ENCODE peak calls at places on chromosomes 5 and 9, in five cellular contexts. G, L, Q, P and R are unnamed samples.

GRCh38 chr5:73826761-73827450 is 200.9 kb downstream of the ARHGEF28 start:
- DNase-seq in G (peak), L (no peak), Q (no peak), P (no peak), R (peak)

GRCh38 chr5:55694152-55694830 is 17.8 kb downstream of the SLC38A9 start:
- DNase-seq in P (no peak), G (no peak), L (no peak), Q (peak), R (no peak)

GRCh38 chr5:126182901-126183695 is 240.1 kb upstream of the GRAMD2B start:
- DNase-seq in Q (no peak), G (peak), P (no peak), L (no peak), R (no peak)

GRCh38 chr5:171450423-171451246 is 31.2 kb downstream of the FGF18 start:
- DNase-seq in P (peak), L (no peak), G (no peak), Q (no peak), R (peak)

GRCh38 chr5:171954721-171955120 is 51.7 kb downstream of the FBXW11 start:
- DNase-seq in G (no peak), P (no peak), Q (no peak), L (no peak), R (no peak)

GRCh38 chr5:155087036-155087435 is 73.5 kb downstream of the KIF4B start:
- DNase-seq in P (no peak), L (no peak), Q (no peak), G (no peak), R (no peak)

GRCh38 chr5:61402244-61402823 is 70.3 kb downstream of the ZSWIM6 start:
- DNase-seq in L (no peak), G (no peak), P (no peak), Q (no peak), R (no peak)

GRCh38 chr9:16023466-16023865 is 470.6 kb downstream of the CCDC171 start:
- DNase-seq in L (no peak), Q (no peak), P (no peak), G (no peak), R (no peak)

GRCh38 chr9:121331992-121332685 is 37.9 kb downstream of the STOM start:
- DNase-seq in G (no peak), P (no peak), L (no peak), Q (no peak), R (no peak)

GRCh38 chr9:120439147-120439546 is 140.8 kb downstream of the CDK5RAP2 start:
- DNase-seq in Q (peak), L (no peak), G (no peak), P (no peak), R (no peak)

GRCh38 chr5:175597718-175598117 is 60.2 kb upstream of the HRH2 start:
- DNase-seq in L (no peak), G (no peak), P (no peak), Q (peak), R (no peak)

GRCh38 chr5:8840237-8840636 is 705.6 kb downstream of the SEMA5A start:
- DNase-seq in G (no peak), P (no peak), Q (no peak), L (no peak), R (no peak)

GRCh38 chr9:110797611-110798010 is 129.0 kb downstream of the MUSK start:
- DNase-seq in G (no peak), L (no peak), P (no peak), Q (no peak), R (no peak)

GRCh38 chr5:78972654-78973428 is 12.3 kb downstream of the ARSB start:
- DNase-seq in Q (no peak), L (peak), P (peak), G (no peak), R (peak)

GRCh38 chr9:81371824-81372223 is 317.5 kb downstream of the TLE1 start:
- DNase-seq in Q (no peak), L (no peak), P (no peak), G (peak), R (no peak)

DNA sequence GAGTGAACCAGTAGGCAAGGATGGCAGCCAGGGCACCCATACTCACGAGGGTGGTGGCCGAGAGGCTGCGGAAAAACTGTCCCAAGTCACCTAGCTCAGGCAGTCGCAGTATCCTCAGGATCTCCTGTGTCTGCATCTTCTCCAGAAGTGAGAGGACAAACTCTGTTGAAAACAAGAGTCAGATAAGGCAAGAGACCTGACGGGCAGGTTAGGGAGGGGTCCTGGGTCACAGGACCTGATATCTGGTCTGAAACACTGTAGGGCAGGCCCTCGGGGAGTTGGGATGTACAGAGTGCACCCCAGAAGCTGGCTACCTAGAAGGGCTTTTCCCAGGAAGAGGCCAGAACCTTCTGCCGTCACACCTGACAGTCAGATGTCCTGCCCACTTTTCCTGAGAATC is 17.4 kb downstream of the ACSL6 start:
- DNase-seq in L (no peak), P (no peak), Q (no peak), G (no peak), R (no peak)
- TF ChIP-seq CTCF in L (no peak), P (no peak), Q (no peak), G (no peak), R (no peak)

GRCh38 chr5:139472410-139473030 is 1.7 kb downstream of the SMIM33 start:
- DNase-seq in G (no peak), L (no peak), Q (no peak), P (no peak), R (no peak)
- H3K27ac ChIP-seq in G (peak), L (no peak), Q (peak), P (peak), R (peak)

DNA sequence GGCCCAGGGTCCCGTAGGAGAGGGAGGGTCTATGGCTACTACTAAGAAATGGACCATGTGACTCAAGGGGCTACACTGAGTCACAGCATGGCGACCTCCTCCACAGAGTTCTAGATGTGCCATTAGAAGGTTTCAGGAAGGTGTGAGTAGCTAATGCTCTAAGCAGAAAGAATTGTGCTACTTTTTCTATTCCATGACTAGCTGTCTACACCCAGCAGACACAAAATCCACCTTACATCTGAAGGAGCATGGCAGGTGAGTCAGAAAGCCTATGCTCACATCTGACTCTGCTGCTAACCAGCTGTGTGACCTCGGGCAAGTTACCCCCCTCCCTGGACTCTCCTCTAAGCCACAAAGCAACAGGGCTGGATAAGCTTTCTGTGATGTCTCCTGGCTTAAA is 14.4 kb upstream of the MEIKIN start:
- DNase-seq in P (no peak), Q (no peak), L (no peak), G (no peak), R (no peak)
- TF ChIP-seq CTCF in P (no peak), Q (no peak), L (no peak), G (no peak), R (no peak)

GRCh38 chr9:107180206-107180605 is 102.9 kb upstream of the RAD23B start:
- DNase-seq in Q (no peak), L (no peak), P (no peak), G (no peak), R (no peak)
- H3K27ac ChIP-seq in Q (no peak), L (no peak), P (no peak), G (no peak), R (no peak)

DNA sequence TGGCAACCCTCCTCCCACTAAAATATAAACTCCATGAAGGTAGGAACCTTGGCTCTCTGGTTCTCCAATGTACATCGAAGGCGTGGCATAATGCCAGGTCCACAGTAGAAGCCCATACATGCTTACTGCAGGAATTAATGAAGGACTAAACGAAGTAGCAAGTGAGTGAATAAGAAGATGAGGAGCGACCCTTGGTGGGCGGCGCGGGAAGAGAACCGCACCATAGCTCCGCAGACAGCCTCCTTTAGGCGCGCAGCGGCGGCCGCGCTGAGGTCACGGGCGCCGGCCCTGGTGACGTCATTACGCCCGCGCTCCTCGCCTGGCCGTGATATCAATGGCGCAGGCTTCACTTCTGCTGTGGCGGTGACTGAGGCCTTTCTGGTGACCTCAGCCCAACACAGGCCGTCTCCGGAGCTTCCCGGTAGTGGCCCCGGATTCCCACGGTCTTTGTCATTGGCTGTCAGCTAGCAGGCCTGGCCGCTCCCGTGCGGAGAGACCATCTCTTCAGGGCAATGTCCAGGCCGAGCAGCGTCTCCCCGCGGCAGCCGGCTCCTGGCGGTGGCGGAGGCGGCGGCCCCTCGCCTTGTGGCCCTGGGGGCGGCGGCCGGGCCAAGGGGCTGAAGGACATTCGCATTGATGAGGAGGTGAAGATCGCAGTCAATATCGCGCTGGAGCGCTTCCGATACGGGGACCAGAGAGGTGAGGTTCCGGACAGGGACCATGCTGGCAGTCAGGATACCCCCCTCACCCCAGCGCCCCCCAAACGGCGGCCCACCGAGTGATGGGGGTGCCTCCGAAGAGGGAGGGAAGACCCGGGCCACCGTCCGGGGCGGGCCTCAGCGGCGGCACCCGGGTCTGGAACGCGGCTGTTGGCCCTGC is at the start of gene YTHDC2:
- DNase-seq in Q (peak), L (peak), G (peak), P (peak), R (peak)
- TF ChIP-seq CTCF in Q (peak), L (no peak), G (no peak), P (peak), R (peak)

DNA sequence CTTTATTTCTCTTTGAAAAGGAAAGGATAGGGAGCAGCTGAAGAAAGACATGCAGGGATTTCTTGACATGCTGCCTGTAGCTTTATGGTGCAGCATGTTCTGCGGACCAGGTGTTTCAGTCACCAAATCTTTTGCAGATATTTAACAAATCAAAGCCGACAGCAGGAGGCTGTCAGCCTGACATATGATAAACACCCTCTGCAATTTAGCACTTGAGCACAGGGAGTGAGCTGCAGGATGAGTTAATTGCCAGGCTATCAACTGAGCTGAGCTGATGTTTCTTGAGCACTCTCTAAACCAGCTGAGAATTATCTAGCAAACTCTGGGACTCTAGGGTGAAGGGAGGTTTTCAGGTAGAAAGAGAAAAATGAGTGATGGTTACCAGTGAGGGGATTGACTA is 212.8 kb upstream of the ATP10B start:
- DNase-seq in P (no peak), G (no peak), L (no peak), Q (no peak), R (no peak)
- H3K27ac ChIP-seq in P (no peak), G (no peak), L (no peak), Q (no peak), R (no peak)

GRCh38 chr5:168291281-168291960 is at the start of gene WWC1:
- DNase-seq in G (peak), L (peak), P (no peak), Q (peak), R (no peak)
- TF ChIP-seq CTCF in G (peak), L (peak), P (no peak), Q (peak), R (no peak)

DNA sequence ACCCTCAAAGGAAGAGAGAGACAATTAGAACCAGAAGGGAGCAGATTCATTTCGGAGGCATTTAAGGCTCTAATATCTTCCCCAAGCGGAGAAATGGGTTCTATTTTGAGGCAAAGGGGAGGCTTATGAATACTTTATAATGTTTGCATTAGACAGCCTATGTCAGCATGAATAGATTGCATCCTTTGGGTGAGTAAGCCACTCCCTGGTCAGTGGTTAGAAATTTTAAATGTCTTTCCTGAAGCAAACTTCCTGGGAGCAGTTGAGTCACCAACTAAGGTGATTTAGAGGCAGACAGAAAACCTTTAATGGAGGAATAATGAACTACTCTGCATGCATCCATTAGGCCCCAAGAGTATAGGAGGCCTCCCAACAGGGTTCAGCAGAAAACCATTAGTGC is 204.9 kb downstream of the ELAVL2 start:
- DNase-seq in G (no peak), P (no peak), L (no peak), Q (no peak), R (no peak)
- H3K27ac ChIP-seq in G (no peak), P (no peak), L (no peak), Q (no peak), R (no peak)

GRCh38 chr5:1668141-1668721 is 131.4 kb downstream of the MRPL36 start:
- DNase-seq in P (no peak), Q (no peak), L (peak), G (peak), R (no peak)
- TF ChIP-seq CTCF in P (no peak), Q (no peak), L (no peak), G (no peak), R (no peak)

DNA sequence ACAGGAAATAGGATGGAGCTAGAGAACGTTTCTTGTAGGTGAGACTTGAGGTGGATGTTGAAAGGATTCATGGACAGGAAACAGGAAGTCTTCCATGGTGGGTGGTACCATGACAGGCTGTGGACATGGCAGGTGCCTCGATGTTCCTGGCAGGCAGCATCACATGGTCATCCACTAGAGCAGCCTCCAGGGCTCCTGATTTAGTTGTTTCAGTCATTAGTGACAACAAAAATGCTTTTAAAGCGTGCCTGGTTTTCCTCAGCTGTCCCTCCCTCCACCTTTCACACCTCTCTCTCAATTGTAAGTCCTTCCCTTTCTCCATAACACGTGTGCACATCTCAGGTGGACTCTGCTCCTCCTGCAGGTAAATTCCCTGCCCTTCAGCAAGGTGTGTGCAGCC is 25.2 kb upstream of the ASPN start:
- DNase-seq in G (no peak), L (no peak), Q (no peak), P (no peak), R (no peak)
- H3K27ac ChIP-seq in G (peak), L (no peak), Q (no peak), P (peak), R (peak)